ENCODE peak calls at places on chromosomes 5 and 9, in five cellular contexts. H is BE2C, W is H1, G is body of pancreas, P is tibial nerve. L is an unnamed sample. For H3K4me1, the result is how much of the 10 kb centered on the place peaks cover.

GRCh38 chr5:31895199-31895598 is 256.3 kb downstream of the PDZD2 start:
- DNase-seq in H (no peak), P (no peak), W (no peak), G (no peak), L (no peak)

GRCh38 chr5:44387911-44388310 is 1.3 kb downstream of the FGF10 start:
- DNase-seq in G (peak), H (no peak), P (no peak), W (no peak), L (no peak)

GRCh38 chr5:130964238-130965192 is 200.5 kb downstream of the HINT1 start:
- DNase-seq in P (no peak), H (no peak), W (no peak), G (no peak), L (no peak)

GRCh38 chr5:122713026-122713425 is 61.9 kb upstream of the SNX2 start:
- DNase-seq in P (no peak), W (no peak), H (no peak), G (no peak), L (no peak)

GRCh38 chr5:14581891-14582796 is 552 bp downstream of the OTULINL start:
- DNase-seq in G (peak), W (no peak), P (no peak), H (peak), L (peak)

GRCh38 chr9:4741365-4742031 is 496 bp upstream of the AK3 start:
- DNase-seq in W (no peak), H (no peak), P (no peak), G (peak), L (peak)

GRCh38 chr5:612498-613424 is 621 bp downstream of the CEP72 start:
- DNase-seq in P (no peak), W (no peak), G (no peak), H (peak), L (no peak)

GRCh38 chr9:88291056-88291455 is 97.2 kb upstream of the SPIN1 start:
- DNase-seq in G (no peak), W (no peak), P (no peak), H (no peak), L (no peak)

GRCh38 chr9:120436937-120437592 is 142.9 kb downstream of the CDK5RAP2 start:
- DNase-seq in W (no peak), P (no peak), G (no peak), H (no peak), L (peak)

GRCh38 chr5:72752909-72753308 is 63.6 kb upstream of the TNPO1 start:
- DNase-seq in P (no peak), H (peak), W (no peak), G (no peak), L (no peak)

GRCh38 chr5:113250341-113250953 is 184.3 kb downstream of the TSSK1B start:
- DNase-seq in G (no peak), H (no peak), P (peak), W (no peak), L (peak)

GRCh38 chr5:34031966-34032365 is 11.0 kb downstream of the C1QTNF3 start:
- DNase-seq in P (no peak), G (no peak), W (no peak), H (no peak), L (no peak)

GRCh38 chr5:372911-373709 is 51.6 kb downstream of the AHRR start:
- DNase-seq in G (no peak), P (no peak), W (no peak), H (peak), L (no peak)

GRCh38 chr5:78627175-78627574 is 21.4 kb downstream of the LHFPL2 start:
- DNase-seq in P (no peak), H (no peak), W (no peak), G (no peak), L (no peak)

GRCh38 chr5:98773464-98774191 is at the start of gene RGMB:
- DNase-seq in W (peak), H (peak), P (peak), G (peak), L (peak)

GRCh38 chr5:33524476-33524875 is 83.7 kb downstream of the TARS1 start:
- DNase-seq in H (no peak), G (no peak), W (no peak), P (no peak), L (no peak)

GRCh38 chr5:104412649-104413240 is 850.2 kb upstream of the NUDT12 start:
- DNase-seq in H (peak), W (peak), P (no peak), G (peak), L (no peak)

GRCh38 chr5:118115791-118116190 is 872.6 kb downstream of the DTWD2 start:
- DNase-seq in H (no peak), W (no peak), G (no peak), P (no peak), L (no peak)

GRCh38 chr5:22063717-22064116 is 789.4 kb downstream of the CDH12 start:
- DNase-seq in G (no peak), H (no peak), P (no peak), W (no peak), L (no peak)

GRCh38 chr5:10538103-10538788 is 25.6 kb upstream of the ANKRD33B start:
- DNase-seq in G (no peak), P (no peak), H (no peak), W (no peak), L (no peak)
- H3K4me3 ChIP-seq in G (no peak), P (no peak), H (no peak), W (no peak), L (no peak)

GRCh38 chr5:138371454-138371853 is 19.0 kb downstream of the KDM3B start:
- DNase-seq in H (no peak), W (no peak), P (no peak), G (no peak), L (no peak)

GRCh38 chr5:138369706-138370105 is 17.2 kb downstream of the KDM3B start:
- DNase-seq in G (no peak), H (no peak), P (no peak), W (no peak), L (no peak)

GRCh38 chr5:138372653-138373052 is 20.2 kb downstream of the KDM3B start:
- DNase-seq in P (no peak), G (no peak), W (no peak), H (no peak), L (no peak)

GRCh38 chr5:138370537-138370936 is 18.1 kb downstream of the KDM3B start:
- DNase-seq in G (no peak), H (no peak), P (no peak), W (no peak), L (no peak)

DNA sequence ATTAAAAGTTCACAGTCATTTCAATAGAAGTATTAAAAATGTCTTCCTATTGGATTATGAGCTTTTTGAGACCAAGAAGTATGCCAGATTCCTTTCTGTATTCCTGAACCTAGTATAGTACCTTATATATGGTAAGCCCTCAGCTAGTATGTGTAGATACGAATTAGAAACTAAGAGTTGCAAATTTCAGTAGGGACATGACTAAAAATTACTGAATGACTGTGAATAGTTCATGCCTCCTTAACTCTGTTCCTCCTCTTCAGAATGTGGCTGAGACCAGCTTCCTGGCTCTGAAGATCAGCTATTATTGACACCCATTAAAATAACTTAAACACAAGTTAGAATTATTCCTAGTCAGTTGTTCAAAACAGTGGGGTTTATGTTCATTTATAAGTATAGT is 19.7 kb downstream of the KDM3B start:
- DNase-seq in G (no peak), W (no peak), H (no peak), P (no peak), L (no peak)
- H3K4me1 ChIP-seq in G (under half), W (under half), H (under half), P (under half), L (half or more)

DNA sequence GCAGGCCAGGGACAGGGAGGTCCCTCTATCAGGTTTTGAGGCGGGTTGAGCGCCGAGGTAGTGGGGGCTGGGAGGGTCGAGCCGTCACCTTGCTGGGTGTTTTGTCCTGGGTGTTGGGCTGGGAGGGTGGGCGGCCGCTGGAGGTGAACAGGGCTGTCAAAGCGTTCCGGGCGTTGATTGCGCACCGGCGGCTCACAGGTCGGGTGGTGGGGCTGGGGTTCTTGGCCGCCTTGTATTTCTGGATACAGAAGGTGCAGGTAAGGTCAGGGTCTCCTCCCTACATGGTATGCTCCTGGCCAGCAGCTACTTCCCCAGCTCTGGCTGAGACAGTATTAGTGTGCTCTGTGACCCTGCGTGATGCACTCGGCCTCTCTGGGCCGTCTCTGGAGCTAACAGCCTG is 6.1 kb downstream of the BBLN start:
- DNase-seq in W (no peak), G (no peak), P (no peak), H (no peak), L (no peak)
- TF ChIP-seq CTCF in W (no peak), G (no peak), P (no peak), H (no peak), L (no peak)

DNA sequence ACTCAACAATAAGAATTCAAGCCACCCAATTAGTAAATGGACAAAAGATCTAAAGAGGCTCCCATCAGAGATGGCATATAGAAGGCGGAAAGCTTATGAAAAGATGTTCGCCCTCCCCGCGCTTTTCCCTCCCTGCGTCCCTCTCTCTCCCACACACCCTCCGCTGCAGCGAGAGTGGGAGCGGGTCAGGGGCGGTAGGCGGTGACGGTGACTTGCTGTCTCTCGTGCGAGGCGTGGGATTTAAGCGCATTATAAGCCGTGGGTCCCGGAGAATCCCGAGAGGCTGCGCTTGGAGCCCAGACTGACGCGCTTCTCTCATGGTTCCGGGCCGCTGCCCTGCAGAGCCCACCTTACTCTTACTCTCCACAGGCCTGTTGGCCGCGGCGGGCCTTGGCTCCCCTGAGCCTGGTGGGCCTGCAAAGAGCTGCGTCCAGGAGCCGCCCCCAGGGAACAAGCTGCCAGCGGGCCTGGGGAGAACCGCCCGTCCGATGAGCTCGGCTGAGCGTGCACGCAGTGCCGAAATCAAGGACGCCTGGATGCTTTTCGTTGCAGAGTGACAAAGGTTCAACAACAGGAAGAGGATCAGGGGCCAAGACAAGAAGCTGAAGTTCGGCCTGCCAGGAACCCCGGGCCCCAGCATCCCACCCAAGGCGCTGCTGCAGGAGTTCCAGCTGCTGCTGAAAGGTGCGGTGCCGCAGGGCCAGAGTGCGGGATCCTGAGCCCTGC is 42.6 kb upstream of the BICD2 start:
- DNase-seq in G (no peak), H (peak), W (no peak), P (no peak), L (no peak)
- H3K4me3 ChIP-seq in G (no peak), H (no peak), W (no peak), P (no peak), L (no peak)